ENCODE peak calls at places on chromosomes 2 and 18, in four cellular contexts. One of them, this sample, is unnamed.

GRCh38 chr2:134401789-134402188 is 147.9 kb downstream of the MGAT5 start:
- DNase-seq in HCEC 1CT: no peak
- DNase-seq in right atrium auricular region: no peak
- DNase-seq in RWPE1: no peak
- DNase-seq in this sample: peak; percentile 54

GRCh38 chr2:192277494-192278109 is 82.9 kb upstream of the TMEFF2 start:
- DNase-seq in HCEC 1CT: no peak
- DNase-seq in right atrium auricular region: no peak
- DNase-seq in RWPE1: no peak
- DNase-seq in this sample: no peak

GRCh38 chr2:95333888-95334338 is 36.8 kb downstream of the KCNIP3 start:
- DNase-seq in HCEC 1CT: peak; percentile 84
- DNase-seq in right atrium auricular region: no peak
- DNase-seq in RWPE1: peak; percentile 72
- DNase-seq in this sample: no peak

GRCh38 chr2:48600204-48600813 is 17.3 kb upstream of the GTF2A1L start:
- DNase-seq in HCEC 1CT: peak; percentile 44
- DNase-seq in right atrium auricular region: no peak
- DNase-seq in RWPE1: peak; percentile 21
- DNase-seq in this sample: peak; percentile 47

GRCh38 chr2:231452799-231453508 is 11.3 kb downstream of the NCL start:
- DNase-seq in HCEC 1CT: peak; percentile 3
- DNase-seq in right atrium auricular region: peak; percentile 52
- DNase-seq in RWPE1: no peak
- DNase-seq in this sample: peak; percentile 13

GRCh38 chr2:173667415-173667814 is 297.8 kb downstream of the SP3 start:
- DNase-seq in HCEC 1CT: peak; percentile 43
- DNase-seq in right atrium auricular region: no peak
- DNase-seq in RWPE1: no peak
- DNase-seq in this sample: no peak

GRCh38 chr2:98915751-98916358 is 20.2 kb downstream of the CRACDL start:
- DNase-seq in HCEC 1CT: peak; percentile 65
- DNase-seq in right atrium auricular region: no peak
- DNase-seq in RWPE1: peak; percentile 68
- DNase-seq in this sample: no peak

GRCh38 chr2:17539993-17540812 is at the start of gene VSNL1:
- DNase-seq in HCEC 1CT: no peak
- DNase-seq in right atrium auricular region: peak; percentile 66
- DNase-seq in RWPE1: peak; percentile 23
- DNase-seq in this sample: peak; percentile 92

GRCh38 chr2:240465268-240465764 is 29.9 kb downstream of the GPC1 start:
- DNase-seq in HCEC 1CT: no peak
- DNase-seq in right atrium auricular region: peak; percentile 43
- DNase-seq in RWPE1: no peak
- DNase-seq in this sample: no peak

GRCh38 chr2:99140860-99141109 is 722 bp upstream of the C2orf15 start:
- DNase-seq in HCEC 1CT: no peak
- DNase-seq in right atrium auricular region: no peak
- DNase-seq in RWPE1: no peak
- DNase-seq in this sample: no peak

GRCh38 chr18:68642003-68642402 is 72.9 kb downstream of the TMX3 start:
- DNase-seq in HCEC 1CT: no peak
- DNase-seq in right atrium auricular region: no peak
- DNase-seq in RWPE1: no peak
- DNase-seq in this sample: no peak

GRCh38 chr18:4454548-4455112 is 477 bp downstream of the DLGAP1 start:
- DNase-seq in HCEC 1CT: no peak
- DNase-seq in right atrium auricular region: no peak
- DNase-seq in RWPE1: no peak
- DNase-seq in this sample: no peak

GRCh38 chr18:2655153-2655953 is at the start of gene SMCHD1:
- DNase-seq in HCEC 1CT: peak; percentile 86
- DNase-seq in right atrium auricular region: peak; percentile 90
- DNase-seq in RWPE1: peak; percentile 81
- DNase-seq in this sample: peak; percentile 83

GRCh38 chr2:226427538-226428307 is 371.9 kb downstream of the IRS1 start:
- DNase-seq in HCEC 1CT: peak; percentile 98
- DNase-seq in right atrium auricular region: no peak
- DNase-seq in RWPE1: peak; percentile 67
- DNase-seq in this sample: peak; percentile 93

GRCh38 chr2:61151434-61151833 is 10.6 kb upstream of the C2orf74 start:
- DNase-seq in HCEC 1CT: peak; percentile 53
- DNase-seq in right atrium auricular region: no peak
- DNase-seq in RWPE1: peak; percentile 24
- DNase-seq in this sample: peak; percentile 48

GRCh38 chr18:35933982-35934381 is 38.5 kb upstream of the RMP24 start:
- DNase-seq in HCEC 1CT: no peak
- DNase-seq in right atrium auricular region: no peak
- DNase-seq in RWPE1: peak; percentile 34
- DNase-seq in this sample: no peak

GRCh38 chr18:3703732-3704176 is 253.8 kb downstream of the TGIF1 start:
- DNase-seq in HCEC 1CT: peak; percentile 52
- DNase-seq in right atrium auricular region: peak; percentile 63
- DNase-seq in RWPE1: peak; percentile 64
- DNase-seq in this sample: peak; percentile 67

GRCh38 chr2:85797959-85798358 is 44.2 kb downstream of the ATOH8 start:
- DNase-seq in HCEC 1CT: peak; percentile 40
- DNase-seq in right atrium auricular region: no peak
- DNase-seq in RWPE1: no peak
- DNase-seq in this sample: peak; percentile 62

GRCh38 chr2:188485496-188485895 is 193.8 kb downstream of the GULP1 start:
- DNase-seq in HCEC 1CT: peak; percentile 41
- DNase-seq in right atrium auricular region: no peak
- DNase-seq in RWPE1: no peak
- DNase-seq in this sample: peak; percentile 55

GRCh38 chr2:174012347-174013309 is 47.5 kb upstream of the SP3 start:
- DNase-seq in HCEC 1CT: peak; percentile 67
- DNase-seq in right atrium auricular region: peak; percentile 83
- DNase-seq in RWPE1: peak; percentile 17
- DNase-seq in this sample: peak; percentile 39

GRCh38 chr2:32937602-32938450 is 8.9 kb upstream of the LTBP1 start:
- DNase-seq in HCEC 1CT: no peak
- DNase-seq in right atrium auricular region: no peak
- DNase-seq in RWPE1: peak; percentile 41
- DNase-seq in this sample: peak; percentile 53

GRCh38 chr2:218286570-218287459 is 5.5 kb downstream of the TMBIM1 start:
- DNase-seq in HCEC 1CT: peak; percentile 94
- DNase-seq in right atrium auricular region: peak; percentile 98
- DNase-seq in RWPE1: peak; percentile 91
- DNase-seq in this sample: peak; percentile 98

GRCh38 chr18:49017813-49018552 is 67.2 kb upstream of the SMAD7 start:
- DNase-seq in HCEC 1CT: no peak
- DNase-seq in right atrium auricular region: peak; percentile 18
- DNase-seq in RWPE1: no peak
- DNase-seq in this sample: no peak

GRCh38 chr2:119820275-119820674 is 60.6 kb downstream of the PTPN4 start:
- DNase-seq in HCEC 1CT: peak; percentile 73
- DNase-seq in right atrium auricular region: no peak
- DNase-seq in RWPE1: peak; percentile 8
- DNase-seq in this sample: peak; percentile 88

GRCh38 chr2:180416553-180417113 is 409.5 kb upstream of the CWC22 start:
- DNase-seq in HCEC 1CT: no peak
- DNase-seq in right atrium auricular region: no peak
- DNase-seq in RWPE1: no peak
- DNase-seq in this sample: no peak

GRCh38 chr2:236638707-236639106 is 69.1 kb downstream of the ACKR3 start:
- DNase-seq in HCEC 1CT: no peak
- DNase-seq in right atrium auricular region: peak; percentile 50
- DNase-seq in RWPE1: no peak
- DNase-seq in this sample: no peak

GRCh38 chr2:46377287-46377605 is 80.0 kb downstream of the EPAS1 start:
- DNase-seq in HCEC 1CT: no peak
- DNase-seq in right atrium auricular region: no peak
- DNase-seq in RWPE1: no peak
- DNase-seq in this sample: no peak

GRCh38 chr2:240965905-240966456 is 32.4 kb upstream of the SNED1 start:
- DNase-seq in HCEC 1CT: no peak
- DNase-seq in right atrium auricular region: no peak
- DNase-seq in RWPE1: no peak
- DNase-seq in this sample: no peak

GRCh38 chr2:362924-363323 is 75.0 kb upstream of the ALKAL2 start:
- DNase-seq in HCEC 1CT: no peak
- DNase-seq in right atrium auricular region: no peak
- DNase-seq in RWPE1: no peak
- DNase-seq in this sample: no peak

GRCh38 chr18:3799515-3799914 is 349.5 kb downstream of the TGIF1 start:
- DNase-seq in HCEC 1CT: no peak
- DNase-seq in right atrium auricular region: no peak
- DNase-seq in RWPE1: no peak
- DNase-seq in this sample: peak; percentile 55

GRCh38 chr18:78904179-78904531 is 75.5 kb upstream of the SALL3 start:
- DNase-seq in HCEC 1CT: no peak
- DNase-seq in right atrium auricular region: peak; percentile 51
- DNase-seq in RWPE1: no peak
- DNase-seq in this sample: no peak

GRCh38 chr2:120747281-120747680 is 11.6 kb downstream of the GLI2 start:
- DNase-seq in HCEC 1CT: no peak
- DNase-seq in right atrium auricular region: no peak
- DNase-seq in RWPE1: no peak
- DNase-seq in this sample: no peak